ENCODE peak calls at places on chromosomes 2 and 18, in four cellular contexts. G is endodermal cell, R is GM23248, U is GM04504. Z is an unnamed sample.

GRCh38 chr2:213021971-213022899 is 129.2 kb downstream of the IKZF2 start:
- DNase-seq in R (peak; percentile 80), U (no peak), G (no peak), Z (no peak)

GRCh38 chr2:144426355-144426754 is 93.6 kb downstream of the ZEB2 start:
- DNase-seq in U (no peak), G (no peak), R (no peak), Z (no peak)

GRCh38 chr18:36375118-36375517 is 77.6 kb downstream of the FHOD3 start:
- DNase-seq in G (no peak), R (no peak), U (no peak), Z (no peak)

GRCh38 chr2:133484106-133484505 is 84.2 kb downstream of the NCKAP5 start:
- DNase-seq in R (peak; percentile 74), G (no peak), U (peak; percentile 47), Z (no peak)

GRCh38 chr18:77608807-77609206 is 359.2 kb downstream of the GALR1 start:
- DNase-seq in R (no peak), G (peak; percentile 85), U (no peak), Z (no peak)

GRCh38 chr18:56329536-56329935 is 308.9 kb downstream of the TXNL1 start:
- DNase-seq in R (no peak), G (no peak), U (no peak), Z (no peak)

GRCh38 chr2:70258532-70258875 is 567 bp downstream of the PCYOX1 start:
- DNase-seq in R (peak; percentile 71), G (peak; percentile 76), U (no peak), Z (peak; percentile 64)

GRCh38 chr18:48993586-48993985 is 42.8 kb upstream of the SMAD7 start:
- DNase-seq in U (no peak), G (no peak), R (peak; percentile 81), Z (no peak)

GRCh38 chr2:190615555-190616200 is 33.2 kb upstream of the NAB1 start:
- DNase-seq in G (peak; percentile 67), R (no peak), U (no peak), Z (no peak)

GRCh38 chr18:5543036-5543671 is 643 bp downstream of the EPB41L3 start:
- DNase-seq in G (peak; percentile 83), U (no peak), R (peak; percentile 48), Z (no peak)

GRCh38 chr2:220654322-220654721 is 917.8 kb downstream of the EPHA4 start:
- DNase-seq in U (no peak), R (no peak), G (no peak), Z (no peak)

GRCh38 chr2:1708476-1709334 is 35.6 kb downstream of the PXDN start:
- DNase-seq in U (no peak), R (no peak), G (peak; percentile 53), Z (no peak)

GRCh38 chr2:8036366-8036765 is 645.5 kb upstream of the ID2 start:
- DNase-seq in R (peak; percentile 24), G (no peak), U (no peak), Z (no peak)

GRCh38 chr2:148501545-148501944 is 143.0 kb upstream of the EPC2 start:
- DNase-seq in G (peak; percentile 69), R (no peak), U (no peak), Z (no peak)

GRCh38 chr2:118667964-118668363 is 179.5 kb downstream of the EN1 start:
- DNase-seq in G (no peak), R (peak; percentile 95), U (peak; percentile 77), Z (no peak)

GRCh38 chr2:47560107-47560819 is 157.3 kb downstream of the MSH2 start:
- DNase-seq in R (no peak), U (no peak), G (peak; percentile 37), Z (no peak)

GRCh38 chr2:39516347-39517101 is 79.4 kb upstream of the MAP4K3 start:
- DNase-seq in G (peak; percentile 85), U (no peak), R (peak; percentile 49), Z (no peak)

GRCh38 chr2:95047629-95048510 is 22.4 kb downstream of the MAL start:
- DNase-seq in R (no peak), G (no peak), U (no peak), Z (no peak)

GRCh38 chr2:16160281-16161084 is 220.1 kb downstream of the MYCN start:
- DNase-seq in G (peak; percentile 14), R (no peak), U (no peak), Z (no peak)

GRCh38 chr2:65265090-65266045 is 37.7 kb downstream of the ACTR2 start:
- DNase-seq in U (peak; percentile 56), R (peak; percentile 82), G (peak; percentile 47), Z (no peak)

GRCh38 chr2:138510319-138510718 is 8.7 kb downstream of the SPOPL start:
- DNase-seq in G (no peak), U (no peak), R (no peak), Z (no peak)

GRCh38 chr2:240310201-240310600 is 125.3 kb upstream of the GPC1 start:
- DNase-seq in U (no peak), G (no peak), R (no peak), Z (no peak)

GRCh38 chr2:150214626-150215025 is 272.8 kb downstream of the RND3 start:
- DNase-seq in R (no peak), G (peak; percentile 55), U (no peak), Z (no peak)

GRCh38 chr2:210599476-210599875 is 43.1 kb downstream of the CPS1 start:
- DNase-seq in U (no peak), R (no peak), G (no peak), Z (no peak)